ENCODE peak calls at places on chromosomes 16 and 17, in five cellular contexts. I is GM20000; W is left cardiac atrium; D is lower leg skin; A is stimulated activated CD4-positive, alpha-beta T cell treated with anti-CD3 and anti-CD28 coated beads, TNF-alpha, amount 100 ng/mL, for 24 hours. O is an unnamed sample.

GRCh38 chr16:53045554-53046250 is 7.0 kb downstream of the CHD9NB start:
- DNase-seq in I (no peak), W (no peak), D (no peak), A (no peak), O (no peak)

GRCh38 chr17:50556803-50557202 is 3.7 kb upstream of the CACNA1G start:
- DNase-seq in I (no peak), W (peak; percentile 69), D (no peak), A (no peak), O (no peak)

GRCh38 chr17:81254955-81255717 is 16.0 kb downstream of the NDUFAF8 start:
- DNase-seq in I (no peak), W (peak; percentile 87), D (peak; percentile 94), A (no peak), O (no peak)

GRCh38 chr17:5226940-5227878 is 7.5 kb downstream of the SCIMP start:
- DNase-seq in I (peak; percentile 42), W (no peak), D (no peak), A (no peak), O (no peak)

GRCh38 chr16:154223-155030 is 2.0 kb downstream of the HBZ start:
- DNase-seq in I (peak; percentile 79), W (no peak), D (no peak), A (peak; percentile 19), O (no peak)

GRCh38 chr16:87765473-87765775 is 362 bp downstream of the KLHDC4 start:
- DNase-seq in I (peak; percentile 56), W (no peak), D (no peak), A (peak; percentile 32), O (no peak)

GRCh38 chr16:4323845-4324478 is 8.1 kb downstream of the GLIS2 start:
- DNase-seq in I (no peak), W (peak; percentile 75), D (no peak), A (no peak), O (no peak)

GRCh38 chr16:56817938-56818337 is 47.1 kb upstream of the SLC12A3 start:
- DNase-seq in I (no peak), W (no peak), D (no peak), A (no peak), O (no peak)

GRCh38 chr17:60077226-60077625 is 1.5 kb downstream of the HEATR6 start:
- DNase-seq in I (no peak), W (no peak), D (no peak), A (no peak), O (no peak)

O was measured in GM18507.